ENCODE peak calls at places on chromosomes 13 and 19, in four cellular contexts. One of them, this sample, is unnamed.

GRCh38 chr19:54316746-54317107 is 3.8 kb upstream of the LILRA5 start:
- DNase-seq in GM12878: no peak
- DNase-seq in H1: peak; percentile 78
- DNase-seq in HepG2: no peak
- DNase-seq in this sample: no peak

GRCh38 chr19:41397086-41398041 is at the start of the genes BCKDHA and EXOSC5:
- DNase-seq in HepG2: peak; percentile 99
- DNase-seq in H1: peak; percentile 98
- DNase-seq in GM12878: peak; percentile 99
- DNase-seq in this sample: peak; percentile 99

GRCh38 chr19:33758541-33759013 is 38.1 kb upstream of the KCTD15 start:
- DNase-seq in HepG2: no peak
- DNase-seq in H1: no peak
- DNase-seq in GM12878: no peak
- DNase-seq in this sample: no peak

GRCh38 chr13:110433014-110433413 is 125.9 kb downstream of the COL4A2 start:
- DNase-seq in H1: no peak
- DNase-seq in HepG2: no peak
- DNase-seq in GM12878: no peak
- DNase-seq in this sample: no peak

GRCh38 chr13:46035066-46035465 is 17.5 kb downstream of the ZC3H13 start:
- DNase-seq in GM12878: no peak
- DNase-seq in H1: no peak
- DNase-seq in HepG2: no peak
- DNase-seq in this sample: no peak

GRCh38 chr13:52348983-52349780 is 56.8 kb downstream of the THSD1 start:
- DNase-seq in H1: no peak
- DNase-seq in HepG2: no peak
- DNase-seq in GM12878: no peak
- DNase-seq in this sample: no peak

GRCh38 chr19:30419581-30420180 is 47.5 kb downstream of the ZNF536 start:
- DNase-seq in HepG2: no peak
- DNase-seq in GM12878: no peak
- DNase-seq in H1: no peak
- DNase-seq in this sample: no peak

GRCh38 chr19:48061401-48062344 is 17.8 kb upstream of the CABP5 start:
- DNase-seq in GM12878: no peak
- DNase-seq in H1: peak; percentile 9
- DNase-seq in HepG2: no peak
- DNase-seq in this sample: no peak

GRCh38 chr19:11175920-11176319 is 20.3 kb upstream of the SPC24 start:
- DNase-seq in HepG2: no peak
- DNase-seq in H1: no peak
- DNase-seq in GM12878: no peak
- DNase-seq in this sample: no peak

GRCh38 chr19:2171349-2172145 is 7.8 kb downstream of the DOT1L start:
- DNase-seq in HepG2: peak; percentile 76
- DNase-seq in GM12878: peak; percentile 90
- DNase-seq in H1: no peak
- DNase-seq in this sample: no peak

GRCh38 chr19:11164879-11165406 is 9.4 kb upstream of the SPC24 start:
- DNase-seq in H1: no peak
- DNase-seq in GM12878: no peak
- DNase-seq in HepG2: no peak
- DNase-seq in this sample: no peak

GRCh38 chr19:14949876-14950275 is 8.6 kb downstream of the OR7C2 start:
- DNase-seq in H1: no peak
- DNase-seq in GM12878: no peak
- DNase-seq in HepG2: no peak
- DNase-seq in this sample: no peak

GRCh38 chr19:12617646-12618045 is 6.9 kb downstream of the ZNF791 start:
- DNase-seq in HepG2: no peak
- DNase-seq in H1: no peak
- DNase-seq in GM12878: no peak
- DNase-seq in this sample: no peak

GRCh38 chr13:20016649-20017364 is 58.3 kb downstream of the ZMYM2 start:
- DNase-seq in HepG2: no peak
- DNase-seq in H1: no peak
- DNase-seq in GM12878: no peak
- DNase-seq in this sample: no peak

GRCh38 chr13:99724633-99725517 is 223.6 kb downstream of the TM9SF2 start:
- DNase-seq in H1: no peak
- DNase-seq in HepG2: no peak
- DNase-seq in GM12878: peak; percentile 59
- DNase-seq in this sample: no peak

GRCh38 chr13:94608586-94608985 is 6.9 kb downstream of the GPR180 start:
- DNase-seq in HepG2: no peak
- DNase-seq in GM12878: no peak
- DNase-seq in H1: no peak
- DNase-seq in this sample: no peak

GRCh38 chr19:351976-352625 is 7.5 kb upstream of the MIER2 start:
- DNase-seq in HepG2: no peak
- DNase-seq in H1: no peak
- DNase-seq in GM12878: no peak
- DNase-seq in this sample: no peak
- TF ChIP-seq SUZ12 in HepG2: no peak
- TF ChIP-seq SUZ12 in H1: no peak
- TF ChIP-seq SUZ12 in GM12878: no peak
- TF ChIP-seq SUZ12 in this sample: no peak

GRCh38 chr13:42477588-42478190 is 96.3 kb upstream of the TNFSF11 start:
- DNase-seq in HepG2: no peak
- DNase-seq in GM12878: no peak
- DNase-seq in H1: no peak
- DNase-seq in this sample: no peak
- TF ChIP-seq SP1 in HepG2: no peak
- TF ChIP-seq SP1 in GM12878: no peak
- TF ChIP-seq SP1 in H1: no peak
- TF ChIP-seq SP1 in this sample: no peak

GRCh38 chr19:39845172-39845571 is 1.0 kb downstream of the FBL start:
- DNase-seq in HepG2: no peak
- DNase-seq in H1: no peak
- DNase-seq in GM12878: no peak
- DNase-seq in this sample: no peak
- TF ChIP-seq SUZ12 in HepG2: no peak
- TF ChIP-seq SUZ12 in H1: no peak
- TF ChIP-seq SUZ12 in GM12878: no peak
- TF ChIP-seq SUZ12 in this sample: no peak

DNA sequence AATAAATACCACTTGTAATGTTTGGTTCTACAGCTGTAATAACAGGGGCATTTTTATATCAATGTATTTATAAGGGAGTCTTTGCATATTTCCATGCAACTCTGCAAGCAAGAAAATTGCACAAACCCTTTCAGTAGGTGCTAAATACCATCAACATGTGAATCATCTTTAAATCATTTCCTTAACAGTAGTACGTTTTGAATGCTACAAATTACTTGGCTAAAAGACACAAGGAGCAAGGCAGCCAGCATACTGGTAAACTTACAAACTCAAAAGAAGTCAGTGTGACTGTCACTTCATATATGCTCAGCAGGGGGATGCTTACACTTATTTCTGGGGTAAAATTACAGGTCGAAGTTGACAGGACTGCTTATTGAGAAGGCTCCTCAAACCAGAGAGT is 402.4 kb downstream of the EFNB2 start:
- DNase-seq in H1: no peak
- DNase-seq in GM12878: no peak
- DNase-seq in HepG2: no peak
- DNase-seq in this sample: no peak
- TF ChIP-seq SP1 in H1: no peak
- TF ChIP-seq SP1 in GM12878: no peak
- TF ChIP-seq SP1 in HepG2: no peak
- TF ChIP-seq SP1 in this sample: no peak

DNA sequence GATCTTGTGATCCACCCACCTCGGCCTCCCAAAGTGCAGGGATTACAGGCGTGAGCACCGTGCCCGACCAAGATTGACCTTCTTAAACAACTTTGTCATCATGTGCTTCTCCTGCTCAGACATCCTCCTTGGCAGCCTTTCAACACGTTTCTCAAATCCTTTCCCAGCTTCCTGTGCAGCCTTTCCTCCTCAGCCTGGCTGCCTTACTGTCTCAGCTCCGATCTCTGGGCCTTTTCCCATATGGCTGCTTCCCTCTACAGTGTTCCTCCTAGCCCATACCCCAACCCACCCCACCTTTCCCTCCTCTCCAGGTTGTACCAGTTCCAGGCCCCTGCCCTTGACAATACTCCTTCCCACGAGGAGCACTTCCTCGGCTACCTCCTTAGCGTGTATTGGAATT is 7.2 kb downstream of the PHF11 start:
- DNase-seq in GM12878: no peak
- DNase-seq in H1: no peak
- DNase-seq in HepG2: no peak
- DNase-seq in this sample: no peak
- TF ChIP-seq SUZ12 in GM12878: no peak
- TF ChIP-seq SUZ12 in H1: no peak
- TF ChIP-seq SUZ12 in HepG2: no peak
- TF ChIP-seq SUZ12 in this sample: no peak

GRCh38 chr13:41562083-41562482 is 104.7 kb downstream of the RGCC start:
- DNase-seq in HepG2: no peak
- DNase-seq in GM12878: no peak
- DNase-seq in H1: no peak
- DNase-seq in this sample: no peak
- TF ChIP-seq SP1 in HepG2: no peak
- TF ChIP-seq SP1 in GM12878: no peak
- TF ChIP-seq SP1 in H1: no peak
- TF ChIP-seq SP1 in this sample: no peak

GRCh38 chr13:113616281-113616906 is 31.8 kb downstream of the TFDP1 start:
- DNase-seq in GM12878: no peak
- DNase-seq in H1: no peak
- DNase-seq in HepG2: no peak
- DNase-seq in this sample: no peak
- TF ChIP-seq SUZ12 in GM12878: no peak
- TF ChIP-seq SUZ12 in H1: no peak
- TF ChIP-seq SUZ12 in HepG2: no peak
- TF ChIP-seq SUZ12 in this sample: no peak

GRCh38 chr13:75493156-75493555 is 11.2 kb upstream of the TBC1D4 start:
- DNase-seq in GM12878: no peak
- DNase-seq in H1: no peak
- DNase-seq in HepG2: no peak
- DNase-seq in this sample: no peak

GRCh38 chr13:75492389-75492788 is 10.4 kb upstream of the TBC1D4 start:
- DNase-seq in HepG2: no peak
- DNase-seq in H1: no peak
- DNase-seq in GM12878: no peak
- DNase-seq in this sample: no peak

GRCh38 chr13:75494491-75494890 is 12.5 kb upstream of the TBC1D4 start:
- DNase-seq in H1: no peak
- DNase-seq in HepG2: no peak
- DNase-seq in GM12878: no peak
- DNase-seq in this sample: no peak

GRCh38 chr13:75495938-75496337 is 14.0 kb upstream of the TBC1D4 start:
- DNase-seq in HepG2: no peak
- DNase-seq in H1: no peak
- DNase-seq in GM12878: no peak
- DNase-seq in this sample: no peak
- TF ChIP-seq SP1 in HepG2: no peak
- TF ChIP-seq SP1 in H1: no peak
- TF ChIP-seq SP1 in GM12878: no peak
- TF ChIP-seq SP1 in this sample: no peak

GRCh38 chr19:35720163-35720524 is 2.3 kb downstream of the KMT2B start:
- DNase-seq in HepG2: no peak
- DNase-seq in H1: no peak
- DNase-seq in GM12878: no peak
- DNase-seq in this sample: no peak
- TF ChIP-seq SUZ12 in HepG2: no peak
- TF ChIP-seq SUZ12 in H1: no peak
- TF ChIP-seq SUZ12 in GM12878: no peak
- TF ChIP-seq SUZ12 in this sample: no peak